ENCODE peak calls at places on chromosomes 11 and 22, in six cellular contexts. G is T follicular helper cell, B is GM12865, J is small intestine, V is T-helper 2 cell, L is mesothelial cell of epicardium. I is an unnamed sample.

GRCh38 chr22:47337161-47337621 is 574.7 kb downstream of the TBC1D22A start:
- DNase-seq in G (no peak), B (no peak), J (peak), V (no peak), L (no peak), I (peak)

GRCh38 chr22:45240137-45240809 is 421 bp downstream of the KIAA0930 start:
- DNase-seq in G (peak), B (peak), J (no peak), V (no peak), L (peak), I (peak)

GRCh38 chr11:105899776-105900175 is 122.3 kb downstream of the MSANTD4 start:
- DNase-seq in G (no peak), B (no peak), J (no peak), V (no peak), L (no peak), I (no peak)

GRCh38 chr11:67275606-67276409 is 9.5 kb downstream of the GRK2 start:
- DNase-seq in G (no peak), B (no peak), J (no peak), V (no peak), L (no peak), I (no peak)

GRCh38 chr11:9120659-9121350 is 29.4 kb upstream of the SCUBE2 start:
- DNase-seq in G (no peak), B (peak), J (no peak), V (no peak), L (no peak), I (no peak)

GRCh38 chr11:78808903-78809302 is 234.2 kb upstream of the NARS2 start:
- DNase-seq in G (no peak), B (no peak), J (peak), V (no peak), L (no peak), I (peak)

GRCh38 chr22:33438273-33438672 is 380.1 kb upstream of the SYN3 start:
- DNase-seq in G (no peak), B (peak), J (no peak), V (no peak), L (peak), I (no peak)

GRCh38 chr22:23218867-23219251 is 38.5 kb downstream of the BCR start:
- DNase-seq in G (no peak), B (peak), J (peak), V (no peak), L (no peak), I (peak)

GRCh38 chr11:117230286-117230961 is 1.4 kb downstream of the PCSK7 start:
- DNase-seq in G (peak), B (peak), J (peak), V (peak), L (no peak), I (no peak)

GRCh38 chr22:24585461-24585860 is 7.4 kb downstream of the LRRC75B start:
- DNase-seq in G (no peak), B (no peak), J (no peak), V (no peak), L (no peak), I (no peak)

GRCh38 chr22:24516301-24516737 is 21.2 kb downstream of the UPB1 start:
- DNase-seq in G (no peak), B (peak), J (no peak), V (no peak), L (peak), I (no peak)

GRCh38 chr11:65400295-65401072 is 14.0 kb downstream of the FRMD8 start:
- DNase-seq in G (no peak), B (no peak), J (peak), V (no peak), L (no peak), I (no peak)

GRCh38 chr11:116778556-116778955 is 5.8 kb upstream of the BUD13 start:
- DNase-seq in G (no peak), B (no peak), J (no peak), V (no peak), L (no peak), I (no peak)

GRCh38 chr11:27328602-27329001 is 34.4 kb downstream of the CCDC34 start:
- DNase-seq in G (no peak), B (no peak), J (no peak), V (no peak), L (no peak), I (no peak)

GRCh38 chr11:57399221-57399620 is 8.8 kb upstream of the PRG2 start:
- DNase-seq in G (no peak), B (no peak), J (no peak), V (no peak), L (no peak), I (no peak)

GRCh38 chr11:46858920-46859531 is 12.9 kb upstream of the CKAP5 start:
- DNase-seq in G (no peak), B (no peak), J (no peak), V (no peak), L (no peak), I (no peak)

GRCh38 chr11:9708544-9708943 is 44.7 kb downstream of the SWAP70 start:
- DNase-seq in G (no peak), B (no peak), J (no peak), V (no peak), L (no peak), I (no peak)

GRCh38 chr22:22408731-22409696 is 99.5 kb downstream of the ZNF280B start:
- DNase-seq in G (no peak), B (peak), J (peak), V (no peak), L (no peak), I (peak)

GRCh38 chr11:113896156-113896879 is 8.3 kb upstream of the HTR3B start:
- DNase-seq in G (no peak), B (peak), J (peak), V (no peak), L (no peak), I (peak)

GRCh38 chr11:67442504-67443398 is 525 bp downstream of the CORO1B start:
- DNase-seq in G (no peak), B (no peak), J (no peak), V (no peak), L (no peak), I (no peak)

GRCh38 chr22:30694171-30694637 is 470 bp upstream of the OSBP2 start:
- DNase-seq in G (peak), B (peak), J (peak), V (peak), L (peak), I (peak)

GRCh38 chr11:46698597-46698996 is 1.8 kb downstream of the ARHGAP1 start:
- DNase-seq in G (no peak), B (no peak), J (no peak), V (no peak), L (no peak), I (no peak)

GRCh38 chr22:24400726-24401596 is 26.4 kb upstream of the ADORA2A start:
- DNase-seq in G (no peak), B (peak), J (no peak), V (no peak), L (no peak), I (no peak)

GRCh38 chr11:60875856-60876485 is 8.6 kb downstream of the ZP1 start:
- DNase-seq in G (no peak), B (no peak), J (no peak), V (no peak), L (peak), I (no peak)

GRCh38 chr11:47616726-47617416 is 22.7 kb upstream of the C1QTNF4 start:
- DNase-seq in G (no peak), B (peak), J (peak), V (no peak), L (no peak), I (peak)

GRCh38 chr11:47415949-47416472 is 7.6 kb downstream of the SLC39A13 start:
- DNase-seq in G (no peak), B (no peak), J (no peak), V (no peak), L (peak), I (peak)

GRCh38 chr11:129895126-129896041 is at the start of gene NFRKB:
- DNase-seq in G (peak), B (peak), J (peak), V (peak), L (peak), I (peak)

GRCh38 chr11:119356349-119357031 is 10.0 kb upstream of the MFRP start:
- DNase-seq in G (peak), B (peak), J (peak), V (peak), L (peak), I (peak)

GRCh38 chr22:27581688-27582087 is 219.9 kb downstream of the MN1 start:
- DNase-seq in G (no peak), B (no peak), J (peak), V (no peak), L (no peak), I (peak)

GRCh38 chr11:94036096-94036495 is 14.9 kb downstream of the HEPHL1 start:
- DNase-seq in G (no peak), B (no peak), J (no peak), V (no peak), L (no peak), I (no peak)

GRCh38 chr11:47917643-47918369 is 62.6 kb upstream of the PTPRJ start:
- DNase-seq in G (no peak), B (peak), J (peak), V (no peak), L (peak), I (peak)

GRCh38 chr11:88521354-88522310 is 184.1 kb upstream of the CTSC start:
- DNase-seq in G (no peak), B (no peak), J (no peak), V (no peak), L (no peak), I (no peak)

GRCh38 chr11:74707602-74708510 is 23.4 kb downstream of the CHRDL2 start:
- DNase-seq in G (no peak), B (no peak), J (no peak), V (no peak), L (no peak), I (no peak)

GRCh38 chr22:19455033-19455432 is 7.5 kb upstream of the C22orf39 start:
- DNase-seq in G (no peak), B (no peak), J (no peak), V (no peak), L (no peak), I (no peak)

GRCh38 chr11:1760351-1761109 is 3.2 kb downstream of the CTSD start:
- DNase-seq in G (no peak), B (no peak), J (peak), V (no peak), L (no peak), I (peak)

GRCh38 chr11:10484461-10485180 is 29.6 kb downstream of the AMPD3 start:
- DNase-seq in G (no peak), B (no peak), J (no peak), V (no peak), L (no peak), I (no peak)

GRCh38 chr22:35538801-35539321 is 1.8 kb upstream of the RASD2 start:
- DNase-seq in G (no peak), B (peak), J (peak), V (no peak), L (no peak), I (peak)

GRCh38 chr11:19258651-19259230 is 18.0 kb upstream of the E2F8 start:
- DNase-seq in G (no peak), B (no peak), J (no peak), V (no peak), L (no peak), I (no peak)

GRCh38 chr22:20015187-20015625 is 1.4 kb downstream of the ARVCF start:
- DNase-seq in G (no peak), B (no peak), J (no peak), V (no peak), L (no peak), I (no peak)